ENCODE peak calls at places on chromosomes 12 and 14, in nine cellular contexts. Q, F, X, H, Y, P, B, E and I are unnamed samples.

GRCh38 chr12:32893008-32893407 is 3.6 kb downstream of the PKP2 start:
- DNase-seq in H (no peak), F (no peak), P (no peak), B (no peak), X (no peak), Q (no peak), E (no peak), Y (no peak), I (no peak)

GRCh38 chr12:83841620-83842019 is 1071.0 kb downstream of the SLC6A15 start:
- DNase-seq in Y (no peak), P (no peak), B (no peak), H (no peak), X (no peak), F (peak; percentile 3), Q (no peak), E (no peak), I (no peak)

GRCh38 chr12:110563702-110564470 is 19.2 kb downstream of the PPTC7 start:
- DNase-seq in Y (no peak), P (no peak), Q (no peak), H (peak; percentile 23), B (peak; percentile 37), E (no peak), F (no peak), X (no peak), I (peak; percentile 21)

GRCh38 chr14:67385120-67385519 is 25.0 kb downstream of the EIF2S1 start:
- DNase-seq in B (no peak), P (no peak), Q (no peak), F (no peak), Y (no peak), H (no peak), X (no peak), E (no peak), I (no peak)

GRCh38 chr12:58906917-58907316 is 13.4 kb downstream of the LRIG3 start:
- DNase-seq in P (no peak), F (no peak), Q (no peak), B (no peak), Y (no peak), E (no peak), H (no peak), X (no peak), I (no peak)

GRCh38 chr14:99288948-99289347 is 17.0 kb upstream of the BCL11B start:
- DNase-seq in F (no peak), X (no peak), Y (no peak), H (no peak), Q (no peak), P (no peak), B (no peak), E (no peak), I (no peak)

GRCh38 chr12:12265571-12266388 is 1.1 kb downstream of the LRP6 start:
- DNase-seq in F (peak; percentile 34), B (peak; percentile 35), H (peak; percentile 29), Q (no peak), Y (peak; percentile 41), E (no peak), X (no peak), P (no peak), I (no peak)

GRCh38 chr14:100893228-100893601 is 10.3 kb downstream of the RTL1 start:
- DNase-seq in F (no peak), B (no peak), P (no peak), Q (no peak), E (no peak), Y (no peak), H (no peak), X (no peak), I (no peak)

GRCh38 chr12:27631813-27632491 is 64.3 kb upstream of the REP15 start:
- DNase-seq in B (no peak), E (no peak), Y (no peak), H (no peak), F (no peak), P (no peak), X (no peak), Q (no peak), I (no peak)

GRCh38 chr14:33943081-33943480 is 7.8 kb downstream of the EGLN3 start:
- DNase-seq in Y (peak; percentile 20), Q (no peak), B (no peak), X (no peak), P (no peak), F (no peak), E (no peak), H (no peak), I (peak; percentile 15)

GRCh38 chr12:27498761-27499160 is 25.2 kb upstream of the PPFIBP1 start:
- DNase-seq in Q (no peak), H (no peak), Y (no peak), E (no peak), X (no peak), P (no peak), F (no peak), B (peak; percentile 23), I (no peak)

GRCh38 chr12:66241061-66242043 is 52.3 kb downstream of the IRAK3 start:
- DNase-seq in H (peak; percentile 88), Q (no peak), E (no peak), X (no peak), Y (peak; percentile 28), B (peak; percentile 73), P (no peak), F (no peak), I (peak; percentile 9)

GRCh38 chr12:93563807-93564538 is 8.5 kb upstream of the SOCS2 start:
- DNase-seq in Y (peak; percentile 78), F (peak; percentile 50), P (no peak), H (peak; percentile 26), X (no peak), Q (no peak), B (peak; percentile 14), E (no peak), I (no peak)

GRCh38 chr14:68781161-68782021 is 11.5 kb downstream of the ZFP36L1 start:
- DNase-seq in Y (no peak), P (no peak), Q (peak; percentile 53), H (no peak), X (no peak), E (no peak), F (no peak), B (no peak), I (no peak)

GRCh38 chr12:24889403-24889802 is 59.5 kb downstream of the BCAT1 start:
- DNase-seq in H (no peak), P (no peak), Q (no peak), F (no peak), X (no peak), E (no peak), Y (no peak), B (no peak), I (no peak)

GRCh38 chr12:30985814-30986452 is 59.4 kb downstream of the TSPAN11 start:
- DNase-seq in F (peak; percentile 82), Y (peak; percentile 8), X (peak; percentile 71), Q (no peak), H (peak; percentile 89), P (peak; percentile 57), B (peak; percentile 34), E (no peak), I (peak; percentile 59)

GRCh38 chr14:100586520-100587247 is 533 bp downstream of the BEGAIN start:
- DNase-seq in F (peak; percentile 68), H (no peak), X (no peak), B (no peak), Q (no peak), Y (no peak), P (no peak), E (no peak), I (peak; percentile 75)

GRCh38 chr14:24270537-24271133 is 762 bp downstream of the RABGGTA start:
- DNase-seq in B (no peak), X (no peak), F (no peak), E (no peak), Q (no peak), Y (no peak), H (no peak), P (no peak), I (no peak)

GRCh38 chr12:87793134-87793533 is 236.1 kb downstream of the C12orf50 start:
- DNase-seq in X (no peak), H (peak; percentile 27), P (no peak), Q (no peak), Y (peak; percentile 75), B (no peak), E (no peak), F (no peak), I (no peak)

GRCh38 chr14:72544615-72545387 is 349.1 kb downstream of the DPF3 start:
- DNase-seq in X (no peak), H (no peak), F (no peak), P (no peak), E (no peak), Y (no peak), B (peak; percentile 60), Q (no peak), I (peak; percentile 69)

GRCh38 chr14:60002819-60003492 is 83.0 kb downstream of the LRRC9 start:
- DNase-seq in P (no peak), Q (no peak), H (no peak), X (no peak), B (no peak), Y (no peak), F (no peak), E (no peak), I (no peak)

GRCh38 chr12:70876952-70877351 is 43.6 kb downstream of the PTPRR start:
- DNase-seq in P (no peak), E (no peak), B (no peak), F (no peak), Q (no peak), Y (no peak), H (peak; percentile 63), X (no peak), I (peak; percentile 79)

GRCh38 chr14:34875031-34875922 is at the start of gene BAZ1A:
- DNase-seq in B (peak; percentile 92), P (peak; percentile 65), E (peak; percentile 66), F (peak; percentile 83), X (no peak), Q (peak; percentile 28), Y (peak; percentile 97), H (peak; percentile 81), I (peak; percentile 66)

GRCh38 chr14:86777950-86778602 is 1214.9 kb downstream of the GALC start:
- DNase-seq in B (peak; percentile 28), X (no peak), Q (no peak), P (no peak), E (no peak), F (no peak), Y (peak; percentile 77), H (peak; percentile 11), I (no peak)

GRCh38 chr12:109597795-109598427 is 24.3 kb downstream of the MVK start:
- DNase-seq in H (peak; percentile 97), E (peak; percentile 84), X (peak; percentile 92), Y (peak; percentile 52), Q (peak; percentile 43), P (peak; percentile 91), B (peak; percentile 65), F (peak; percentile 86), I (peak; percentile 82)

GRCh38 chr12:76032043-76032981 is 736 bp upstream of the PHLDA1 start:
- DNase-seq in P (peak; percentile 38), Y (peak; percentile 82), F (peak; percentile 64), H (peak; percentile 63), Q (no peak), X (no peak), B (peak; percentile 68), E (peak; percentile 51), I (peak; percentile 57)

GRCh38 chr14:27077181-27077738 is 479.4 kb upstream of the NOVA1 start:
- DNase-seq in E (no peak), Y (peak; percentile 68), B (no peak), F (no peak), X (no peak), P (no peak), Q (no peak), H (no peak), I (no peak)

GRCh38 chr12:78977463-78977862 is 112.9 kb downstream of the SYT1 start:
- DNase-seq in B (peak; percentile 8), X (no peak), F (no peak), Q (no peak), Y (no peak), P (no peak), E (no peak), H (no peak), I (no peak)

GRCh38 chr12:119061208-119061796 is 80.0 kb downstream of the SRRM4 start:
- DNase-seq in E (no peak), P (peak; percentile 77), Y (peak; percentile 70), H (peak; percentile 38), B (peak; percentile 31), Q (no peak), X (peak; percentile 81), F (peak; percentile 14), I (peak; percentile 35)

GRCh38 chr14:76926521-76927251 is 100.5 kb downstream of the LRRC74A start:
- DNase-seq in F (peak; percentile 81), E (peak; percentile 73), Y (no peak), H (peak; percentile 89), Q (peak; percentile 69), X (no peak), P (no peak), B (peak; percentile 49), I (no peak)

GRCh38 chr12:69097619-69098368 is 141.6 kb upstream of the CPSF6 start:
- DNase-seq in E (no peak), H (peak; percentile 57), P (no peak), X (no peak), Q (no peak), F (no peak), Y (no peak), B (peak; percentile 66), I (no peak)